ENCODE peak calls at places on chromosomes 1 and 21, in six cellular contexts. T, A, N, R, K and B are unnamed samples.

GRCh38 chr1:109427171-109427467 is 871 bp upstream of the PSMA5 start:
- DNase-seq in T (no peak), A (no peak), N (no peak), R (no peak), K (no peak), B (no peak)

GRCh38 chr1:21278898-21279819 is 11.1 kb downstream of the ECE1 start:
- DNase-seq in T (peak), A (no peak), N (no peak), R (no peak), K (no peak), B (no peak)

GRCh38 chr1:41434748-41435449 is 49.6 kb downstream of the EDN2 start:
- DNase-seq in T (no peak), A (no peak), N (no peak), R (no peak), K (no peak), B (no peak)

GRCh38 chr21:46110499-46111192 is 12.7 kb downstream of the COL6A2 start:
- DNase-seq in T (no peak), A (peak), N (no peak), R (no peak), K (no peak), B (no peak)

GRCh38 chr1:42153598-42153995 is 387 bp downstream of the GUCA2B start:
- DNase-seq in T (no peak), A (no peak), N (no peak), R (no peak), K (no peak), B (no peak)

GRCh38 chr1:197418693-197419092 is 150.6 kb downstream of the CRB1 start:
- DNase-seq in T (no peak), A (no peak), N (no peak), R (no peak), K (no peak), B (no peak)

GRCh38 chr1:27004471-27005165 is 8.0 kb downstream of the TENT5B start:
- DNase-seq in T (no peak), A (peak), N (no peak), R (no peak), K (no peak), B (no peak)

GRCh38 chr1:150477320-150477719 is 9.9 kb upstream of the TARS2 start:
- DNase-seq in T (no peak), A (peak), N (no peak), R (no peak), K (no peak), B (no peak)

GRCh38 chr1:9505142-9505541 is 34.1 kb upstream of the SLC25A33 start:
- DNase-seq in T (no peak), A (no peak), N (no peak), R (no peak), K (no peak), B (no peak)

GRCh38 chr1:51168946-51169345 is 66.9 kb downstream of the C1orf185 start:
- DNase-seq in T (no peak), A (no peak), N (no peak), R (no peak), K (no peak), B (no peak)

GRCh38 chr1:185972096-185972875 is 238.1 kb downstream of the HMCN1 start:
- DNase-seq in T (no peak), A (no peak), N (no peak), R (no peak), K (no peak), B (no peak)

GRCh38 chr1:193806079-193807048 is 620.0 kb upstream of the B3GALT2 start:
- DNase-seq in T (no peak), A (no peak), N (no peak), R (no peak), K (no peak), B (no peak)

GRCh38 chr21:31857096-31857495 is 15.7 kb upstream of the HUNK start:
- DNase-seq in T (no peak), A (no peak), N (no peak), R (no peak), K (no peak), B (no peak)

GRCh38 chr1:26097696-26098095 is 13.9 kb upstream of the PDIK1L start:
- DNase-seq in T (no peak), A (no peak), N (no peak), R (no peak), K (no peak), B (no peak)

GRCh38 chr1:201006450-201006849 is 17.1 kb downstream of the KIF21B start:
- DNase-seq in T (no peak), A (no peak), N (no peak), R (no peak), K (no peak), B (no peak)

GRCh38 chr1:161803181-161803580 is 37.1 kb downstream of the ATF6 start:
- DNase-seq in T (no peak), A (no peak), N (no peak), R (no peak), K (no peak), B (no peak)

GRCh38 chr21:41923641-41924342 is 30.0 kb downstream of the C2CD2 start:
- DNase-seq in T (no peak), A (peak), N (no peak), R (no peak), K (no peak), B (no peak)

GRCh38 chr1:29592731-29593130 is 356.4 kb downstream of the PTPRU start:
- DNase-seq in T (no peak), A (no peak), N (no peak), R (no peak), K (no peak), B (no peak)

GRCh38 chr1:172143384-172144025 is 277.0 kb upstream of the C1orf105 start:
- DNase-seq in T (no peak), A (no peak), N (no peak), R (no peak), K (no peak), B (no peak)

GRCh38 chr1:196608401-196609113 is at the start of gene KCNT2:
- DNase-seq in T (no peak), A (peak), N (peak), R (peak), K (peak), B (peak)

GRCh38 chr1:167993720-167994119 is 56.8 kb upstream of the MPC2 start:
- DNase-seq in T (no peak), A (no peak), N (no peak), R (no peak), K (no peak), B (no peak)

GRCh38 chr1:207868252-207868768 is 42.6 kb downstream of the CD34 start:
- DNase-seq in T (no peak), A (peak), N (no peak), R (no peak), K (peak), B (no peak)

GRCh38 chr1:246831543-246831942 is 100.2 kb downstream of the AHCTF1 start:
- DNase-seq in T (no peak), A (no peak), N (no peak), R (no peak), K (no peak), B (no peak)

GRCh38 chr1:100038401-100039306 is 68.9 kb downstream of the SLC35A3 start:
- DNase-seq in T (peak), A (peak), N (peak), R (peak), K (peak), B (peak)

GRCh38 chr1:246219508-246220030 is 287.5 kb downstream of the SMYD3 start:
- DNase-seq in T (no peak), A (no peak), N (peak), R (peak), K (no peak), B (peak)

GRCh38 chr1:6094246-6094645 is 48.6 kb downstream of the KCNAB2 start:
- DNase-seq in T (no peak), A (peak), N (no peak), R (no peak), K (no peak), B (no peak)

GRCh38 chr1:116476321-116476720 is 94.5 kb downstream of the CD58 start:
- DNase-seq in T (no peak), A (no peak), N (no peak), R (no peak), K (no peak), B (no peak)

GRCh38 chr21:41786521-41786987 is 19.7 kb upstream of the RIPK4 start:
- DNase-seq in T (no peak), A (no peak), N (no peak), R (no peak), K (no peak), B (no peak)

GRCh38 chr1:169809370-169810095 is 14.8 kb upstream of the METTL18 start:
- DNase-seq in T (peak), A (no peak), N (peak), R (peak), K (peak), B (no peak)

GRCh38 chr1:96971849-96972602 is 250.4 kb downstream of the PTBP2 start:
- DNase-seq in T (no peak), A (no peak), N (no peak), R (no peak), K (no peak), B (no peak)

GRCh38 chr21:41847066-41847804 is 31.9 kb downstream of the PRDM15 start:
- DNase-seq in T (no peak), A (no peak), N (no peak), R (no peak), K (no peak), B (no peak)

GRCh38 chr1:29342351-29342750 is 106.0 kb downstream of the PTPRU start:
- DNase-seq in T (no peak), A (no peak), N (no peak), R (no peak), K (peak), B (no peak)

GRCh38 chr1:114108741-114109255 is 44.9 kb downstream of the SYT6 start:
- DNase-seq in T (no peak), A (no peak), N (no peak), R (no peak), K (no peak), B (no peak)

GRCh38 chr1:61980561-61980960 is 214.1 kb upstream of the L1TD1 start:
- DNase-seq in T (no peak), A (no peak), N (no peak), R (no peak), K (peak), B (no peak)

GRCh38 chr1:16716691-16717173 is 23.6 kb upstream of the RNU1-4 start:
- DNase-seq in T (no peak), A (no peak), N (no peak), R (no peak), K (no peak), B (no peak)

GRCh38 chr21:17466166-17466565 is 46.7 kb upstream of the CXADR start:
- DNase-seq in T (no peak), A (no peak), N (no peak), R (no peak), K (no peak), B (no peak)

GRCh38 chr1:150893336-150893913 is 6.5 kb downstream of the CTXND2 start:
- DNase-seq in T (no peak), A (no peak), N (no peak), R (no peak), K (no peak), B (no peak)

GRCh38 chr1:204294371-204294770 is 65.4 kb downstream of the PLEKHA6 start:
- DNase-seq in T (no peak), A (peak), N (no peak), R (no peak), K (no peak), B (no peak)

GRCh38 chr1:105591681-105592080 is 1464.8 kb upstream of the PRMT6 start:
- DNase-seq in T (no peak), A (no peak), N (no peak), R (no peak), K (no peak), B (no peak)

GRCh38 chr1:166947398-166948043 is 27.8 kb downstream of the ILDR2 start:
- DNase-seq in T (peak), A (peak), N (peak), R (peak), K (peak), B (no peak)